ENCODE peak calls at places on chromosome 9, in seven cellular contexts. I is neuronal stem cell, P is IMR-90, A is H9, M is mesenchymal stem cell, L is H1, F is mesendoderm. J is an unnamed sample.

GRCh38 chr9:124139001-124139400 is 118.7 kb upstream of the NEK6 start:
- DNase-seq in A (no peak), I (no peak), P (peak), L (peak), M (peak), F (no peak), J (peak)

GRCh38 chr9:130846487-130847305 is 11.6 kb downstream of the ABL1 start:
- DNase-seq in P (peak), I (no peak), A (no peak), M (peak), F (no peak), L (no peak), J (no peak)

GRCh38 chr9:631596-631995 is 209.9 kb upstream of the DMRT1 start:
- DNase-seq in P (peak), M (no peak), A (no peak), L (no peak), F (no peak), I (no peak), J (no peak)

GRCh38 chr9:34072868-34073590 is 24.3 kb upstream of the UBAP2 start:
- DNase-seq in P (peak), L (peak), A (peak), M (peak), I (no peak), F (peak), J (no peak)

GRCh38 chr9:116741106-116741740 is 54.1 kb downstream of the TRIM32 start:
- DNase-seq in F (no peak), I (no peak), L (peak), P (no peak), M (no peak), A (peak), J (no peak)

GRCh38 chr9:34177906-34178697 is 741 bp upstream of the UBAP1 start:
- DNase-seq in P (no peak), L (no peak), A (no peak), M (no peak), F (peak), I (no peak), J (no peak)

GRCh38 chr9:11338130-11338529 is 725.3 kb upstream of the PTPRD start:
- DNase-seq in F (no peak), L (no peak), A (no peak), P (no peak), M (peak), I (no peak), J (no peak)

GRCh38 chr9:69078581-69078980 is 43.0 kb downstream of the FXN start:
- DNase-seq in L (no peak), F (no peak), M (no peak), P (no peak), I (no peak), A (no peak), J (no peak)

GRCh38 chr9:132773093-132773492 is 102.8 kb downstream of the GTF3C4 start:
- DNase-seq in P (no peak), I (no peak), M (no peak), A (no peak), F (no peak), L (no peak), J (no peak)

GRCh38 chr9:98958271-98958989 is 14.7 kb downstream of the COL15A1 start:
- DNase-seq in M (peak), L (no peak), F (no peak), P (peak), A (no peak), I (no peak), J (peak)

GRCh38 chr9:15570769-15571168 is 17.9 kb downstream of the CCDC171 start:
- DNase-seq in F (no peak), A (no peak), M (no peak), P (no peak), I (no peak), L (no peak), J (no peak)

GRCh38 chr9:93464395-93464794 is 11.0 kb upstream of the FAM120AOS start:
- DNase-seq in P (no peak), M (no peak), F (no peak), I (no peak), A (no peak), L (no peak), J (no peak)

DNA sequence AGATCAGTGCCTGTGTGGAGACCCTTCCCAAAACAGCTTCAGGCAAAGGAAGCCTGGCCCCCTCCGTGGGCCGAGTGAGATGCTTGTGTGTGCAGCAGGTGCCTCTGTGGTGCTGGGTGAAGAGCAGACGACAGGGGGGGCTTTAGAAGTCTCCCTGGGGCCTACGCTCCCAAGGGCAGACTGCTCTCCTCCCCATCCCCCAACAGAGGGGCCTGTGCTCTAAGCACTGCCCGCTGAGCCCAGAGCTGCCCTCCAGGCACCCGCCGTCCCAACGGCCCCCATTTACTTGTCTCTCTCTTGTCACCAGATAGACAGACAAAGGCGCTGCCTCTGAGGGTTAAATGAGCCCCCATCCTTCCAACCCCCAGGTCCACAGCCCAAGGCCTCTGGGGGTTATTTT is 2.7 kb upstream of the LHX3 start:
- DNase-seq in M (no peak), F (no peak), I (no peak), L (no peak), P (no peak), A (no peak), J (no peak)
- H3K23ac ChIP-seq in M (no peak), F (no peak), I (no peak), L (no peak), P (no peak), A (no peak), J (no peak)

DNA sequence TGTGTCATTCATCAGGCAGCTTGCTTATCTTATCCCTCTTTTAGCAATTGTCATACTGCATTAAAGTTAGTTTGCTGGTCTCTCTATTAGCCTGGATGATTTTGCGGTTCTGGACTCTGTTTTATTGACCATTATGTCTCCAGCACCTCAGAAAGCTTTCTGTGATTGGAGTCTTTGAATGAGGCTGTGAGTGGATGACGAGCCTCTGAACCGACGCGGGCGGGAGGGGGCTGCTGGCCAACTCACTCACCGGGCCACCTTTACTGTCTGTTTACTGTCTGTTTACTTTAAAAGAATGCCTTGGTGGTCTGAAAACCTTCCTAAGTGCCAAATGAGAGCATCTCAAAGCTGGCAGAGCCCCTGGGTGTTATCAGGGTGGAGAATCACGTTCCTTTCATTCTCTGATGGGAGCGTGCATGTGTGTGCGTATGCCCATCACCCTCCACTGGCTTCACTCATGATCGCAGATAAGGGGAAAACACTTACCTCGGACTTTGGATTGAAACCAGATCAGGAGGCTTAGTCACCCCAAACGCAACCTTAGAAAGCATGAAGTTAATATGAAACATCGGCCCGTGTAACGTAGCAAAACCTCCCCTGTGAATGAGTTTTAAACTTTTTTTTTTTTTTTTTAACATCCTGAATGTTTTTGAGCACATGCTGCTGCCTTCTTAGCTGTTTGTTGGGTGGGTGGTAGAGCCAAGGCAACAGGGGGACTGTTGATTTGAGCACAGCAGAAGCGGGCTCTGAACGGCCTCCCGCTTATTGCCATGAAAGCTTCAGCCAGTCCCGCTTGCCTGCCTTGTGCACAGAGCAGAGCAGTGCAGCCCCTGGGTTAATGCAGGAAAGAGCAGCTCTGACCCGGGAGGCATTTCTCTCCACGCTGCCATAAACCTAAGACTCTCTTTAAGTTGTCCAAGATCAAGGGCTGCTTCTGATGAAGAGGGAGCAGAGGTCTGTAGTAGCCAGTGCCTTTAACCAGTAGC is 173.6 kb downstream of the GADD45G start:
- DNase-seq in P (no peak), M (no peak), L (no peak), A (no peak), F (no peak), I (no peak), J (no peak)
- H3K23ac ChIP-seq in P (no peak), M (no peak), L (no peak), A (no peak), F (no peak), I (no peak), J (no peak)

DNA sequence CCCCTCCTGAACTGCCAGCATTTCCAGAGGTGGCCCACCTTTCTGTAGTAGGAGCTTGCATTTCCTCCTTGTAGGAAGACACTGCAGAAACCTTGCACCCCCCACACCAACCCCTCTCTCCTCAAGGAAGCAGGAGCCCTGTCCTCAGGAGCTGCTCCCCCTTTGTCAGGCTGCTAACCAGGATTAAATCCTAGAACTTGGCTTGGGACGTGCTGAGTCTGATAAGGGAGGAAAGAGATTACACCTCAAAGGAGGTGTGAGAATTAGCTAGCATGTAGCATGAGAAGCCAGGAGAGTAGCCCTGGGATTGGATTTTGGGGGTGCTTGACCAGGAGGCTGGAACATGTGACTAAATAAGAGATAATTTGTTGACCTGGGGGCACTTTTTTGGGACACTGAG is 119.8 kb upstream of the ALDH1B1 start:
- DNase-seq in I (no peak), A (no peak), L (no peak), F (peak), P (no peak), M (no peak), J (no peak)
- H3K23ac ChIP-seq in I (peak), A (no peak), L (no peak), F (no peak), P (no peak), M (no peak), J (no peak)

GRCh38 chr9:17024129-17024528 is 110.7 kb upstream of the CNTLN start:
- DNase-seq in L (no peak), I (no peak), P (no peak), A (no peak), F (no peak), M (no peak), J (no peak)
- H3K23ac ChIP-seq in L (no peak), I (no peak), P (no peak), A (no peak), F (no peak), M (no peak), J (no peak)

GRCh38 chr9:113381909-113382411 is 5.2 kb upstream of the HDHD3 start:
- DNase-seq in L (no peak), A (no peak), I (no peak), F (no peak), M (no peak), P (no peak), J (peak)
- H3K23ac ChIP-seq in L (no peak), A (no peak), I (no peak), F (no peak), M (no peak), P (no peak), J (no peak)

GRCh38 chr9:71157731-71158130 is 36.3 kb upstream of the TRPM3 start:
- DNase-seq in P (no peak), A (no peak), M (no peak), F (no peak), L (no peak), I (no peak), J (no peak)

GRCh38 chr9:71162136-71162535 is 40.7 kb upstream of the TRPM3 start:
- DNase-seq in I (no peak), F (no peak), L (no peak), M (no peak), A (no peak), P (no peak), J (no peak)
- H3K23ac ChIP-seq in I (no peak), F (no peak), L (no peak), M (no peak), A (no peak), P (no peak), J (no peak)

DNA sequence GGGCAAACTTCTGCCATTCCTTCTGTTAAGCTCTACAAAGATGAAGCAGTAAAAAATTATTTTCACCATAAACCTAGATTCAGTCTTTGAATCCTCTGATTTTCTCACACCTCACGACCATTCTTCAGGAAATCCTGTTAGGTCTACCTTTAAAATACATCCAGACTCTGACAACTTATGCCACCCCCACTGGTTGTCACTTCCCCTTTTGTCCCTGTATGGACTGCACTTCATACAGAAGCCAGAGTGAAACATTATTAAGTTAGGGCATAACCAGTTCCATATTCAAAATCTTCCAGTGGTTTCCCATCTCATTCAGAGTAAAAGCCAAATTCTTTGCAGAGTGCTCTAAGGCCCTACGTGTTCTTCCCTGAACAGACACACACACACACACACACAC is 499.8 kb downstream of the RASEF start:
- DNase-seq in L (no peak), M (no peak), P (no peak), I (no peak), F (no peak), A (no peak), J (no peak)
- H3K23ac ChIP-seq in L (no peak), M (no peak), P (no peak), I (no peak), F (no peak), A (no peak), J (no peak)

GRCh38 chr9:94791431-94791830 is 64.9 kb downstream of the AOPEP start:
- DNase-seq in M (no peak), I (no peak), A (no peak), P (no peak), L (no peak), F (no peak), J (no peak)
- H3K23ac ChIP-seq in M (no peak), I (no peak), A (no peak), P (no peak), L (no peak), F (no peak), J (no peak)

GRCh38 chr9:12368569-12368968 is 324.6 kb upstream of the TYRP1 start:
- DNase-seq in I (no peak), F (peak), L (no peak), A (no peak), P (no peak), M (no peak), J (no peak)
- H3K23ac ChIP-seq in I (no peak), F (no peak), L (no peak), A (no peak), P (no peak), M (no peak), J (no peak)